ENCODE peak calls at places on chromosome 5, in eight cellular contexts. U, J, R, F, H, Q, T and P are unnamed samples.

GRCh38 chr5:113044776-113045175 is 68.2 kb downstream of the DCP2 start:
- DNase-seq in U (no peak), J (no peak), R (no peak), F (no peak), H (no peak), Q (no peak), T (no peak), P (no peak)

GRCh38 chr5:68548959-68549676 is 333.6 kb downstream of the PIK3R1 start:
- DNase-seq in U (no peak), J (no peak), R (no peak), F (no peak), H (no peak), Q (peak; percentile 95), T (no peak), P (no peak)

GRCh38 chr5:82205005-82205404 is 73.1 kb downstream of the RPS23 start:
- DNase-seq in U (no peak), J (no peak), R (no peak), F (no peak), H (no peak), Q (no peak), T (no peak), P (no peak)

GRCh38 chr5:146107901-146108300 is 2.5 kb upstream of the PLAC8L1 start:
- DNase-seq in U (no peak), J (no peak), R (no peak), F (no peak), H (no peak), Q (no peak), T (no peak), P (no peak)

GRCh38 chr5:92283521-92283920 is 900.4 kb upstream of the ARRDC3 start:
- DNase-seq in U (no peak), J (no peak), R (no peak), F (no peak), H (no peak), Q (no peak), T (no peak), P (no peak)

GRCh38 chr5:78273436-78273835 is 21.1 kb downstream of the AP3B1 start:
- DNase-seq in U (no peak), J (no peak), R (no peak), F (no peak), H (no peak), Q (no peak), T (no peak), P (no peak)

GRCh38 chr5:35332551-35332950 is 102.3 kb upstream of the PRLR start:
- DNase-seq in U (no peak), J (no peak), R (no peak), F (no peak), H (no peak), Q (peak; percentile 21), T (no peak), P (no peak)

GRCh38 chr5:135150767-135151166 is 116.7 kb upstream of the PITX1 start:
- DNase-seq in U (no peak), J (no peak), R (no peak), F (peak; percentile 73), H (no peak), Q (no peak), T (no peak), P (no peak)

GRCh38 chr5:31895199-31895598 is 256.3 kb downstream of the PDZD2 start:
- DNase-seq in U (no peak), J (no peak), R (no peak), F (no peak), H (no peak), Q (no peak), T (no peak), P (no peak)

GRCh38 chr5:142769251-142769792 is 855 bp upstream of the ARHGAP26 start:
- DNase-seq in U (peak; percentile 8), J (peak; percentile 12), R (no peak), F (peak; percentile 19), H (no peak), Q (peak; percentile 37), T (no peak), P (no peak)